ENCODE peak calls at places on chromosomes 5 and 9, in four cellular contexts. W is mesothelial cell of epicardium, O is WERI-Rb-1, B is lower leg skin. A is an unnamed sample.

GRCh38 chr9:34991833-34992375 is 2.4 kb downstream of the DNAJB5 start:
- DNase-seq in W (no peak), O (peak), B (peak), A (no peak)

GRCh38 chr9:108842610-108843295 is 13.0 kb downstream of the ACTL7B start:
- DNase-seq in W (no peak), O (peak), B (peak), A (no peak)

GRCh38 chr5:96149021-96149420 is 187.4 kb upstream of the ELL2 start:
- DNase-seq in W (no peak), O (no peak), B (no peak), A (no peak)

GRCh38 chr9:21576331-21577189 is 94.4 kb upstream of the IFNE start:
- DNase-seq in W (no peak), O (no peak), B (no peak), A (no peak)

GRCh38 chr9:126204708-126205225 is 121.9 kb upstream of the MVB12B start:
- DNase-seq in W (no peak), O (no peak), B (no peak), A (no peak)

GRCh38 chr9:36956908-36957307 is 77.2 kb downstream of the PAX5 start:
- DNase-seq in W (no peak), O (no peak), B (no peak), A (no peak)

GRCh38 chr5:61450880-61451279 is 118.8 kb downstream of the ZSWIM6 start:
- DNase-seq in W (no peak), O (peak), B (no peak), A (no peak)

GRCh38 chr9:91119147-91119546 is 242.6 kb downstream of the AUH start:
- DNase-seq in W (no peak), O (no peak), B (no peak), A (peak)

GRCh38 chr5:98334946-98335345 is 438.5 kb upstream of the RGMB start:
- DNase-seq in W (no peak), O (no peak), B (no peak), A (no peak)

GRCh38 chr5:132012385-132013005 is 1.0 kb upstream of the ACSL6 start:
- DNase-seq in W (peak), O (peak), B (peak), A (no peak)

GRCh38 chr9:26605367-26605766 is 287.2 kb downstream of the CAAP1 start:
- DNase-seq in W (no peak), O (no peak), B (no peak), A (no peak)

GRCh38 chr9:28073278-28073677 is 500.0 kb upstream of the C9orf72 start:
- DNase-seq in W (no peak), O (peak), B (no peak), A (peak)

GRCh38 chr5:90231688-90232087 is 177.9 kb downstream of the CETN3 start:
- DNase-seq in W (no peak), O (no peak), B (no peak), A (no peak)

GRCh38 chr9:99011161-99011709 is 67.5 kb downstream of the COL15A1 start:
- DNase-seq in W (no peak), O (no peak), B (no peak), A (no peak)

GRCh38 chr5:57164124-57164523 is 9.7 kb upstream of the GPBP1 start:
- DNase-seq in W (no peak), O (no peak), B (no peak), A (no peak)

GRCh38 chr9:76219555-76220151 is 174.6 kb downstream of the RFK start:
- DNase-seq in W (no peak), O (peak), B (no peak), A (no peak)

GRCh38 chr5:71807909-71808308 is 88.8 kb downstream of the CARTPT start:
- DNase-seq in W (no peak), O (no peak), B (no peak), A (no peak)

GRCh38 chr5:122498163-122498562 is 186.1 kb downstream of the SNCAIP start:
- DNase-seq in W (no peak), O (peak), B (no peak), A (no peak)

GRCh38 chr5:169527863-169528262 is 55.7 kb upstream of the SPDL1 start:
- DNase-seq in W (no peak), O (no peak), B (no peak), A (no peak)

GRCh38 chr9:92931606-92932005 is 15.7 kb upstream of the FGD3 start:
- DNase-seq in W (no peak), O (no peak), B (no peak), A (no peak)

GRCh38 chr9:126860757-126861466 is 473 bp downstream of the ZBTB34 start:
- DNase-seq in W (peak), O (peak), B (no peak), A (no peak)

GRCh38 chr5:133773247-133774202 is 161.2 kb upstream of the FSTL4 start:
- DNase-seq in W (no peak), O (no peak), B (peak), A (no peak)

GRCh38 chr9:23492126-23493002 is 333.7 kb downstream of the ELAVL2 start:
- DNase-seq in W (no peak), O (peak), B (no peak), A (peak)

GRCh38 chr9:19184144-19184917 is 46.2 kb upstream of the DENND4C start:
- DNase-seq in W (no peak), O (no peak), B (peak), A (no peak)